ENCODE peak calls at places on chromosomes 6 and 20, in four cellular contexts. Z is K562, P is IMR-90, B is SK-N-SH. G is an unnamed sample.

GRCh38 chr6:37653933-37654565 is 43.6 kb downstream of the MDGA1 start:
- DNase-seq in B (peak; percentile 64), P (peak; percentile 34), Z (peak; percentile 88), G (peak; percentile 83)

GRCh38 chr6:32113386-32114352 is 4.5 kb upstream of the TNXB start:
- DNase-seq in P (peak; percentile 94), Z (peak; percentile 64), B (peak; percentile 53), G (peak; percentile 83)

GRCh38 chr6:81995548-81996289 is 243.2 kb upstream of the TENT5A start:
- DNase-seq in B (no peak), P (peak; percentile 48), Z (no peak), G (no peak)

GRCh38 chr6:75800133-75800532 is 51.1 kb downstream of the MYO6 start:
- DNase-seq in P (no peak), B (no peak), Z (no peak), G (no peak)

GRCh38 chr20:58682656-58683055 is 9.9 kb upstream of the NPEPL1 start:
- DNase-seq in P (peak; percentile 70), B (no peak), Z (no peak), G (no peak)

GRCh38 chr6:110331816-110332215 is 26.3 kb downstream of the METTL24 start:
- DNase-seq in B (peak; percentile 85), Z (no peak), P (peak; percentile 2), G (peak; percentile 90)

GRCh38 chr20:63625771-63626423 is 1.0 kb downstream of the GMEB2 start:
- DNase-seq in P (peak; percentile 17), Z (peak; percentile 56), B (peak; percentile 67), G (peak; percentile 68)

GRCh38 chr6:116229287-116229913 is 24.5 kb downstream of the TSPYL4 start:
- DNase-seq in Z (peak; percentile 35), P (peak; percentile 91), B (peak; percentile 84), G (peak; percentile 98)

GRCh38 chr6:169782966-169783760 is 31.7 kb downstream of the ERMARD start:
- DNase-seq in Z (no peak), B (no peak), P (no peak), G (peak; percentile 14)

GRCh38 chr6:137589067-137589848 is 95.1 kb upstream of the OLIG3 start:
- DNase-seq in Z (peak; percentile 68), P (peak; percentile 50), B (peak; percentile 29), G (peak; percentile 84)

GRCh38 chr6:107646176-107646575 is 156.3 kb downstream of the SOBP start:
- DNase-seq in P (no peak), B (no peak), Z (no peak), G (no peak)

GRCh38 chr20:33239979-33240736 is 4.4 kb downstream of the BPIFA1 start:
- DNase-seq in P (no peak), Z (no peak), B (no peak), G (peak; percentile 3)

GRCh38 chr6:42093582-42094329 is 43.4 kb downstream of the TAF8 start:
- DNase-seq in B (no peak), Z (peak; percentile 67), P (no peak), G (peak; percentile 77)

GRCh38 chr6:169132361-169132895 is 121.2 kb downstream of the THBS2 start:
- DNase-seq in B (no peak), Z (no peak), P (no peak), G (no peak)

GRCh38 chr20:12040261-12040660 is 122.6 kb downstream of the BTBD3 start:
- DNase-seq in B (no peak), P (no peak), Z (no peak), G (no peak)

GRCh38 chr6:153312633-153313032 is 181.6 kb upstream of the RGS17 start:
- DNase-seq in P (peak; percentile 35), Z (no peak), B (peak; percentile 75), G (peak; percentile 79)

GRCh38 chr6:111871207-111871606 is 2.0 kb downstream of the FYN start:
- DNase-seq in Z (no peak), P (no peak), B (no peak), G (no peak)

GRCh38 chr6:142802124-142802523 is 142.9 kb downstream of the HIVEP2 start:
- DNase-seq in Z (no peak), B (no peak), P (peak; percentile 99), G (no peak)

GRCh38 chr20:45576995-45577394 is 2.1 kb downstream of the WFDC8 start:
- DNase-seq in B (no peak), P (peak; percentile 1), Z (no peak), G (no peak)

GRCh38 chr20:1377341-1377871 is 15.4 kb downstream of the FKBP1A start:
- DNase-seq in Z (no peak), P (no peak), B (no peak), G (peak; percentile 10)

GRCh38 chr20:1376007-1376406 is 16.8 kb downstream of the FKBP1A start:
- DNase-seq in P (no peak), Z (no peak), B (no peak), G (peak; percentile 22)

GRCh38 chr20:1374246-1374645 is 18.6 kb downstream of the FKBP1A start:
- DNase-seq in Z (no peak), P (no peak), B (no peak), G (no peak)

GRCh38 chr20:1376453-1377270 is 16.2 kb downstream of the FKBP1A start:
- DNase-seq in P (no peak), Z (no peak), B (no peak), G (peak; percentile 10)

DNA sequence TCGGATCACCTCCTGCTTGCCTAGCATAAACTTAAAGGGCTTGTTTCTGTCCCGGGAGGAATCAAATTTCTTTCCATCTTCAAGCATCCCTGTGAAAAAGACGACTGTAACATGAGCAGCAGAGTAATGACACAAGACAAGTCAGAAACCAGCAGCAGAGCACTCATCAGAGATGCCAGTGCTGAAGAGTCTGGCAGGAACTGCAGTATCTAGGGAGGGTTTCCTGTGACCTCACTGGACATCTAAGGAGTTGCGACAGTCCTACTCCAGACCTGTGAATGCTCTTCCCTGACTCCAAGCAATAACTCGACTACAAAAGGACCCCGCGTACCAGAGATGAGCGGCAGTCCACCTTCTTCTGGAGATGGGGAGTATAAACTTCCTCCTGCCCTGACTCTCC is 17.3 kb downstream of the FKBP1A start:
- DNase-seq in B (no peak), P (peak; percentile 93), Z (no peak), G (no peak)
- H3K9ac ChIP-seq in B (no peak overlapping the region), P (no peak overlapping the region), Z (no peak overlapping the region), G (no peak overlapping the region)

GRCh38 chr6:30259140-30260035 is 46.2 kb upstream of the TRIM26 start:
- DNase-seq in P (peak; percentile 81), B (peak; percentile 90), Z (no peak), G (peak; percentile 93)
- TF ChIP-seq CTCF in P (peak; percentile 42), B (peak; percentile 42), Z (no peak), G (peak; percentile 22)

DNA sequence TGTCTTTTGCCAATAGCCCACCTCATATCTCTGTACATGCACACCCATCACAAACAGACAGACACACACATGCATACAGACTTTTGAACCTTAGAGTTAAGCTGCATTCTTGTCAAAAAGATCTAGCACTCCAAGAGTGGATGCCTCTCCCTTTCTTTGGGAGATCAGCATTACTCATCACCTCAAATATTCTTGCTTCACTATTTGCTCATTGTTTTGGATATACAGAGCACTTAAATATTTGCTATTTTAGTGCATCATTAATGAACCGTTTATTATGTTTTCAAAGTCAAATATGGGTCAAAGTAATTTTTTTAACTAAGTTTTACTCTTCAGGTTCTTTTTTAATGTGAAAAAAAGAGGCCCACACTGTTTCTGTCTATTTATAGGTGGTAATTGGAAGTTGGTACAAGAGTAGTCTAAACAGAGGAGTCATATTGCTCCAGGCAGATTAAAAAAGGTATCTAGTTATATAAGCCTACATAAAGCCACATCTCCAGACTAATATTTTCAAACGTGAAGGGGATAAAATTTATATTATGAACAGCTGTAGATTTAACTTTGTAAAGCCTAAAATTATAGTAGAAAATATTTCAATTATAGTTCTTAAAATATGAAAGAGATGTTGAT is 102.6 kb downstream of the FLRT3 start:
- DNase-seq in B (no peak), P (peak; percentile 65), Z (no peak), G (no peak)
- H3K4me3 ChIP-seq in B (no peak overlapping the region), P (no peak overlapping the region), Z (no peak overlapping the region), G (no peak overlapping the region)

DNA sequence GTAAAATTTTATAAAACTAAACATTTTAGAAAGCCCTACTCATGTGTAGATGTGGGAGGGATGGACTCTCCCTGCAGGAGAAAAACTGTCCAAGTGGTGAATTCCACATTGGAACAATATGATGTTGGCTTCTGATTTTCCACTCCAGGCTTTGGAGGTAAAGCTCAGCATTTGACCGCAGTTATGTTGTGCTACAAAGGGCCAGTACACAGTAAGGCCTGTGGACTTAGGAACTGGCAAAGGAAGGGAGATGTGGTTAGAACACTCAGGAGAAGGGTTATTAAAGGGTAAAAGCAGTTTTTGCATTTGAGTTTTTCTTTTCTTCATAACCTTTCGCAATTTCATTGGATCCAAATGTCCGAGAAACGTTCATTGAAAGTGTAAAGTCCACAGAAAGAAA is 150.3 kb upstream of the SASH1 start:
- DNase-seq in P (peak; percentile 89), B (no peak), Z (no peak), G (no peak)
- H3K9ac ChIP-seq in P (no peak overlapping the region), B (no peak overlapping the region), Z (no peak overlapping the region), G (no peak overlapping the region)